ENCODE peak calls at places on chromosomes 5 and 9, in eight cellular contexts. N is A549; X is CD4-positive, alpha-beta memory T cell; Q is esophagus squamous epithelium; F is uterus; W is heart left ventricle; E is effector memory CD4-positive, alpha-beta T cell; G is SK-N-SH. S is an unnamed sample. For H3K4me1, the result is how much of the 10 kb centered on the place peaks cover.

GRCh38 chr5:39498247-39498952 is 73.6 kb upstream of the DAB2 start:
- DNase-seq in N (no peak), X (no peak), Q (no peak), F (no peak), W (no peak), E (no peak), G (no peak), S (no peak)

GRCh38 chr9:33719581-33720374 is 75.6 kb upstream of the PRSS3 start:
- DNase-seq in N (peak), X (peak), Q (no peak), F (no peak), W (peak), E (no peak), G (peak), S (no peak)

GRCh38 chr9:21653091-21653490 is 149.3 kb upstream of the MTAP start:
- DNase-seq in N (no peak), X (no peak), Q (no peak), F (no peak), W (no peak), E (no peak), G (no peak), S (no peak)

GRCh38 chr5:131156971-131157370 is 8.1 kb downstream of the HINT1 start:
- DNase-seq in N (no peak), X (no peak), Q (no peak), F (no peak), W (no peak), E (no peak), G (no peak), S (no peak)

GRCh38 chr9:21796768-21797167 is 5.7 kb upstream of the MTAP start:
- DNase-seq in N (no peak), X (no peak), Q (no peak), F (no peak), W (no peak), E (no peak), G (no peak), S (no peak)

GRCh38 chr5:12016149-12016740 is 112.0 kb upstream of the CTNND2 start:
- DNase-seq in N (no peak), X (no peak), Q (no peak), F (no peak), W (no peak), E (no peak), G (no peak), S (no peak)

GRCh38 chr5:171757853-171758535 is 27.6 kb upstream of the SMIM23 start:
- DNase-seq in N (peak), X (no peak), Q (no peak), F (no peak), W (no peak), E (no peak), G (no peak), S (peak)

GRCh38 chr9:34522971-34523797 is at the start of gene ENHO:
- DNase-seq in N (peak), X (peak), Q (peak), F (peak), W (peak), E (peak), G (peak), S (peak)

GRCh38 chr5:157778121-157778805 is 34.8 kb downstream of the LSM11 start:
- DNase-seq in N (no peak), X (no peak), Q (no peak), F (no peak), W (no peak), E (no peak), G (peak), S (no peak)

GRCh38 chr5:87007737-87008136 is 259.9 kb upstream of the RASA1 start:
- DNase-seq in N (no peak), X (no peak), Q (no peak), F (no peak), W (no peak), E (no peak), G (no peak), S (no peak)

GRCh38 chr9:83473488-83473971 is 64.7 kb downstream of the FRMD3 start:
- DNase-seq in N (no peak), X (peak), Q (no peak), F (no peak), W (no peak), E (no peak), G (no peak), S (peak)

GRCh38 chr9:133782157-133783130 is 44.3 kb upstream of the SARDH start:
- DNase-seq in N (peak), X (peak), Q (no peak), F (peak), W (peak), E (peak), G (peak), S (peak)

GRCh38 chr5:153425914-153426313 is 64.6 kb upstream of the GRIA1 start:
- DNase-seq in N (no peak), X (no peak), Q (no peak), F (no peak), W (no peak), E (no peak), G (no peak), S (no peak)

GRCh38 chr9:75148551-75148950 is 60.2 kb downstream of the OSTF1 start:
- DNase-seq in N (no peak), X (no peak), Q (no peak), F (no peak), W (no peak), E (no peak), G (no peak), S (peak)

GRCh38 chr9:91187965-91188344 is 173.8 kb downstream of the AUH start:
- DNase-seq in N (no peak), X (no peak), Q (no peak), F (no peak), W (no peak), E (no peak), G (no peak), S (no peak)

GRCh38 chr9:130406278-130406895 is 38.4 kb upstream of the ASS1 start:
- DNase-seq in N (no peak), X (no peak), Q (no peak), F (no peak), W (no peak), E (no peak), G (no peak), S (no peak)

GRCh38 chr9:116572095-116572748 is 114.9 kb upstream of the TRIM32 start:
- DNase-seq in N (peak), X (no peak), Q (no peak), F (peak), W (peak), E (no peak), G (peak), S (peak)

GRCh38 chr9:94783121-94783664 is 56.7 kb downstream of the AOPEP start:
- DNase-seq in N (peak), X (peak), Q (peak), F (peak), W (peak), E (no peak), G (peak), S (peak)

GRCh38 chr9:94782367-94783120 is 56.0 kb downstream of the AOPEP start:
- DNase-seq in N (no peak), X (no peak), Q (no peak), F (no peak), W (no peak), E (no peak), G (no peak), S (no peak)

GRCh38 chr9:94786586-94786985 is 60.1 kb downstream of the AOPEP start:
- DNase-seq in N (no peak), X (no peak), Q (no peak), F (no peak), W (no peak), E (no peak), G (no peak), S (no peak)

GRCh38 chr9:94785211-94786169 is 59.0 kb downstream of the AOPEP start:
- DNase-seq in N (no peak), X (no peak), Q (no peak), F (no peak), W (no peak), E (no peak), G (no peak), S (no peak)

DNA sequence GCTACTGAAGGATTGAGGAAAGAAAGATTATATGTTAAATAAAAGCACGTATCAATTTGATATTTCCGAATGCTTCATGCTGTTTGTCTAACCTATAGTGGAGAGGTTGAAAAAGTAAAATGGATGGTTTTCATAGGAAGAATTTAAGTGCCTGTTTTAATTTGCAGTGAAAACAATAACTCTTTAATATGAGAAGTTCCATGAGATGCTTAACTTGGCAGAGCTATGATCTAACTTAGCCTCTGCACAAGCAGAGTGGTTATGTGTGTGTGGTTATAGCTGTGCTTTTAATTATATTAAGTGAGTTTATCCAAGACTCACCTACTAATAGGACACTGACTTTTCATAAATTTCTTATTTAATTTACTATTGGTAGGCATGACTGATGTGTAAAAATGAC is 57.4 kb downstream of the AOPEP start:
- DNase-seq in N (no peak), X (no peak), Q (no peak), F (no peak), W (no peak), E (no peak), G (no peak), S (no peak)
- H3K4me3 ChIP-seq in N (no peak), X (no peak), Q (no peak), F (no peak), W (no peak), E (no peak), G (no peak), S (no peak)

GRCh38 chr5:43603535-43604363 is 769 bp downstream of the NNT start:
- DNase-seq in N (no peak), X (peak), Q (peak), F (peak), W (peak), E (peak), G (peak), S (peak)

GRCh38 chr5:43602818-43603534 is at the start of gene NNT:
- DNase-seq in N (peak), X (peak), Q (peak), F (peak), W (peak), E (peak), G (peak), S (peak)

GRCh38 chr5:43606351-43606750 is 3.4 kb downstream of the NNT start:
- DNase-seq in N (no peak), X (no peak), Q (no peak), F (no peak), W (no peak), E (no peak), G (no peak), S (no peak)

GRCh38 chr5:43602456-43602817 is 543 bp upstream of the NNT start:
- DNase-seq in N (peak), X (peak), Q (no peak), F (peak), W (no peak), E (peak), G (peak), S (no peak)

GRCh38 chr5:43604699-43605098 is 1.7 kb downstream of the NNT start:
- DNase-seq in N (no peak), X (no peak), Q (no peak), F (no peak), W (no peak), E (no peak), G (no peak), S (no peak)
- H3K27ac ChIP-seq in N (no peak), X (peak), Q (no peak), F (no peak), W (peak), E (no peak), G (no peak), S (no peak)

GRCh38 chr5:150612905-150613670 is 27.4 kb upstream of the SYNPO start:
- DNase-seq in N (no peak), X (no peak), Q (no peak), F (peak), W (peak), E (no peak), G (no peak), S (no peak)
- H3K4me1 ChIP-seq in N (under half), X (under half), Q (half or more), F (under half), W (half or more), E (under half), G (half or more), S (under half)

DNA sequence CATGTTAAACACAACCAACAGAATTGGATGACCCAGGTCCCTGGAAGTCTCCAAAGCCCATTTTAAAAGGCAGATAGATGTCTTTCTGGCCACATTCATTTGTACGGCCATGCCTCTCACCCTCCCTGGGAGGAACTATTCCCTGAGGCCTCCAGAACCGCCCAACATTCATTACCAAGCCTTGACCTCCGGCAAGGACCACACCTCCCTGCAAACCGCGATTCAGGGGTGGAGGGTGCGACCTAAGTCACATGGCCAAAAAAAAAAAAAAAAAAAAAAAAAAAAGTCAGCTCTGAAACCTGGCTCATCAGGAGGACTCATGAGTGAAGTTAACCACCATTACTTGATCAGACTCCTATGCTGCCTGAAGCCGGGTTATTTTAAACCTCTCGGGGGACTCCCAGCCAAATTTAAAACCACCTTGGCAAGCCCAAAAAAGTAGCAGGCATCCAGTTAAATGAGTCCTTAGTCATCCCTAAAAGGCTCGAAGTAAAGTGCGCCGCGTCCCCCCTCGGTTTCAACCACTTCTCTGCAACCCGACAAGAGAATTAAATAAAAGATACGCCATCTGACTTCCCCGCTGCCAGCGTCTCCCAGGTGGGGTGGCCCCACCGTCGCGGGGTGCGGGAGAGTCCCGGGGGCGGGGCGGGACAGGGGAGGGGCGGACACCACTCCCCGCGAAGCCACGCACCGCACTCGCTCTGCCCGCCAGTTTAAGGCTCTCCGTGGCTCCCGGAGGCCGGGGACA is 2.4 kb downstream of the KLF9 start:
- DNase-seq in N (no peak), X (peak), Q (peak), F (peak), W (peak), E (peak), G (peak), S (peak)
- H3K4me3 ChIP-seq in N (peak), X (peak), Q (peak), F (peak), W (peak), E (peak), G (peak), S (peak)

GRCh38 chr5:150217041-150217440 is 27.2 kb downstream of the SLC6A7 start:
- DNase-seq in N (no peak), X (no peak), Q (no peak), F (no peak), W (no peak), E (no peak), G (no peak), S (no peak)

GRCh38 chr5:150213530-150213929 is 23.7 kb downstream of the SLC6A7 start:
- DNase-seq in N (no peak), X (no peak), Q (no peak), F (no peak), W (no peak), E (no peak), G (no peak), S (no peak)

GRCh38 chr5:150211156-150212030 is 21.5 kb downstream of the SLC6A7 start:
- DNase-seq in N (no peak), X (no peak), Q (no peak), F (no peak), W (no peak), E (no peak), G (no peak), S (no peak)

GRCh38 chr5:150215978-150216944 is 26.4 kb downstream of the SLC6A7 start:
- DNase-seq in N (no peak), X (no peak), Q (no peak), F (peak), W (no peak), E (no peak), G (no peak), S (no peak)

GRCh38 chr5:150214289-150214688 is 24.4 kb downstream of the SLC6A7 start:
- DNase-seq in N (no peak), X (no peak), Q (no peak), F (peak), W (no peak), E (no peak), G (no peak), S (no peak)
- H3K27ac ChIP-seq in N (no peak), X (no peak), Q (no peak), F (peak), W (peak), E (no peak), G (no peak), S (no peak)

DNA sequence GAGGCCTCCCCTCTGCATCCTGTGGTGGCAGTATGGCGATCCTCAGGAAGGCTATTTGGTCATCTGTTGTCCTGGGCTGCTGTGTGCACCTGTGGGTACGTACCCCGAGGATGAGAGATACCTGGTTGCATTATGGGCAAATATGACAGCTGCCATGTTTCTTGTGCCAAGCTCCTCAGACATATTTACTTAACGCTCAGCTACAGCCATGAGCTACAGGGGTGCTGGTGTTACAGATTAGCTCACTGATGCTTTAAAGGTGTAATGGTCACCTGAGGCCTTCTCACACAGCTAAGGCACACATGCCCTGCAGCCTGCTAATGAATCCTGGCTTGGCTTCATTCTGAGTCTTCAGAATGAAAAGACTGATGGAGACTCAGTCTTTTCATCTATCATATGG is 12.0 kb downstream of the NDST1 start:
- DNase-seq in N (no peak), X (no peak), Q (no peak), F (no peak), W (peak), E (no peak), G (no peak), S (no peak)
- H3K4me1 ChIP-seq in N (half or more), X (under half), Q (half or more), F (under half), W (half or more), E (under half), G (under half), S (half or more)

DNA sequence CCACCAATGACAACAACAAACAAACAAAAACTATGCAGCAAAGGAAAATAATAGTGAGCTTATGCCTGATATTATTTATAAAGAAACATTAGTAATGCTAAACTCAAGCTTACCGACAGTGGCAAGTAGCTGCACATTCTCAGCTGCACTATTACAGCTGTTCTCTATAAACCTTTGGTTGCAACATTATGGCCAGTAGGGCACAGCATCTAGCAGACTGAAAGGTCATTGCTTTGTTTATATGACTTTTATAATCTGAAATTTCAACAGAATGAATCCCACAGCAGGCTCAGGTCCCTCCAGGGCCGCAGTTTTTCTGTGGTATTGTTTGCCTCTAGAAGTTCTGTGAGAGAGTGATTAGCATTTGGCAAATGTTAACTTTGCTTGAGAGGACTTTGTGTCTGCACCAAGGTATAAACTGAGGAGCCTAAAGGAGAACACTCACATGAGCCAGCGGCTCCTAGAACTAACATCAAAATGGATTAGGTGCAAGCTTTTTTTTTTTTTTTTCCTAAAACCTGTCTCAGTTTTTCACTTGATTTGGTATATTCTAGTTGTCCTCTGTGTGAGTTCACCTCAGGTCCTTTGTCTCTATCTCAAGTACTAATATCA is 58.3 kb downstream of the IZUMO3 start:
- DNase-seq in N (no peak), X (no peak), Q (no peak), F (no peak), W (no peak), E (no peak), G (no peak), S (no peak)
- H3K4me3 ChIP-seq in N (no peak), X (no peak), Q (no peak), F (no peak), W (no peak), E (no peak), G (no peak), S (no peak)

GRCh38 chr9:137913771-137914767 is 36.5 kb downstream of the CACNA1B start:
- DNase-seq in N (no peak), X (no peak), Q (no peak), F (no peak), W (peak), E (no peak), G (peak), S (no peak)
- H3K27ac ChIP-seq in N (no peak), X (no peak), Q (no peak), F (no peak), W (no peak), E (no peak), G (no peak), S (no peak)